ENCODE peak calls at places on chromosomes 4 and X, in ten cellular contexts. C, O, A, R, T, D, S, F, Z and K are unnamed samples.

GRCh38 chrX:28022371-28022770 is 41.1 kb upstream of the DCAF8L1 start:
- DNase-seq in D (no peak), O (no peak), Z (no peak), R (no peak), A (no peak), F (peak; percentile 67), S (no peak), T (no peak), C (no peak), K (no peak)

GRCh38 chr4:100429616-100430015 is 88.2 kb downstream of the EMCN start:
- DNase-seq in F (no peak), C (no peak), T (no peak), D (no peak), O (no peak), Z (no peak), S (no peak), R (no peak), A (no peak), K (no peak)

GRCh38 chrX:119685225-119686066 is 7.5 kb downstream of the SEPTIN6 start:
- DNase-seq in D (no peak), A (no peak), T (no peak), S (no peak), O (peak; percentile 57), C (no peak), F (no peak), R (no peak), Z (no peak), K (peak; percentile 5)

GRCh38 chr4:83285022-83285387 is 407 bp upstream of the COQ2 start:
- DNase-seq in O (no peak), C (no peak), Z (no peak), T (peak; percentile 53), S (no peak), D (no peak), F (peak; percentile 29), R (peak; percentile 78), A (no peak), K (peak; percentile 64)

GRCh38 chr4:100420571-100420970 is 97.3 kb downstream of the EMCN start:
- DNase-seq in A (no peak), F (peak; percentile 52), D (no peak), S (no peak), T (no peak), R (no peak), Z (no peak), C (no peak), O (no peak), K (no peak)

GRCh38 chrX:2451456-2452316 is 49.1 kb downstream of the DHRSX start:
- DNase-seq in Z (no peak), R (peak; percentile 61), A (no peak), F (peak; percentile 5), C (peak; percentile 46), T (no peak), O (no peak), S (no peak), D (no peak), K (peak; percentile 34)

GRCh38 chr4:78459327-78459726 is 92.2 kb upstream of the ANXA3 start:
- DNase-seq in D (no peak), C (no peak), S (no peak), R (no peak), O (no peak), F (no peak), Z (no peak), T (no peak), A (no peak), K (no peak)

GRCh38 chr4:98963538-98964433 is 31.7 kb upstream of the METAP1 start:
- DNase-seq in C (no peak), R (no peak), A (no peak), S (no peak), O (no peak), Z (no peak), T (no peak), F (peak; percentile 93), D (no peak), K (no peak)

GRCh38 chr4:138645289-138645688 is 370.3 kb upstream of the NOCT start:
- DNase-seq in Z (no peak), A (no peak), R (no peak), T (no peak), O (no peak), D (no peak), C (no peak), S (no peak), F (peak; percentile 32), K (no peak)

DNA sequence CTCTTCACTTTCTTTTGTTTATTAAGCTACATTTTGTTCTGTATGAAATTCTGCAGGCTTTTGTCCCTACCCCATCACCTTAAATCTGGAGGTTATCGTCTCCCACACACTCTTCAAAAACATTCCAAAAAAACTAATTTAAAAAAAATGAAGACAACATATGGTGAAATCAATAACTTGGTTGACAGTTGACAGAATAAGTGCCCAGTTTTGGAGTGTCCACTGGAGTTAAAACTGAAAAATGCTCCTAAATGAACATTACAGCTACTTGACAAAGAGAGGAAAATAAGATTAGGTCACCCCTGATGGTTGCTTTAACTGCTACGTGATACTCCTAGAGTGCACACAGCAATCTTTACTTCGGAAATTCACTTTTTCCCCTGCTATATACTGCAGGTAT is 618 bp upstream of the ZNF827 start:
- DNase-seq in A (no peak), C (no peak), O (no peak), F (no peak), D (no peak), T (no peak), S (no peak), R (no peak), Z (no peak), K (no peak)
- H3K4me3 ChIP-seq in A (peak overlapping the region; percentile 89), C (peak overlapping the region; percentile 82), O (peak overlapping the region; percentile 89), F (no peak overlapping the region), D (peak overlapping the region; percentile 61), T (no peak overlapping the region), S (peak overlapping the region; percentile 82), R (no peak overlapping the region), Z (peak overlapping the region; percentile 90), K (peak overlapping the region; percentile 80)

DNA sequence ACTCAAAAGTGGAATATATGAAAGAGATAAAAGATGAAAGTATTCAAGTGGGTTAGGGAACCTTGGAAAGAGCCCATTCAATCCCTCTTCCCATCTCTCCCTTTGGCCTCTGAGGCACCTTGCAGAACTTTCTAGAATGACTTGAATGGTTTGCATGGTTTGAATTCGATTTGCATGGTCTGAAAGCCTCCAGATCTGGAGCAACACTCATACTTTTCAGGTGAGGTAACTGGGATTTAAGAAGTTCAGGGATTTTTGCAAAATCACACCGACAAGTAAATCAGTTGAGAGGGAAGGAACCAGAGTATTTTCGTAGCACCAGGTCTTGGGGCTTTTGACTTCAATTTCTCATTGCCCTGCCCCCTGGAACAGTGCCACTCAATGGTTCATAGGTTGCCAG is 476.0 kb upstream of the FTHL17 start:
- DNase-seq in T (no peak), A (no peak), C (no peak), F (no peak), S (no peak), R (no peak), Z (no peak), D (no peak), O (no peak), K (no peak)
- TF ChIP-seq CTCF in T (no peak), A (no peak), C (no peak), F (no peak), S (no peak), R (no peak), Z (no peak), D (no peak), O (no peak), K (no peak)

DNA sequence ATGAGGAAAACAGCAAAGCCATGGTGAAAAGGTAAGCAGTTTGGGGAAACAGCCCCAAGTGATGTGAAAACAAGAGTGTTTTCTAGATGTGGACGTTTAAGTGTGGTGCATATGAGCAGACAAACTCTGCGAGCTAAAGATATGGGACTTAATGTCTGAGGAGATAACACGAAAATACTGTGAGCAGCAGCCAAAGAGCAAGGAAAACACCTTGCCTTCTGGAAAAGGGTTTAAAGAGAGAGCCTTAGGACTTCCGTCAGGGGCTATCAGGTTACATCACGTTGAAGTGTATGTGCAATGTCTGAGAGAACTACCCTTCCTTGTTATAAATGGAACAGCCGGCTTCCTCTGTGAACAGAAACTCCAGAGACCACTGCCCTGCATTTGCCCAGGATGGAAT is 54.2 kb downstream of the LEF1 start:
- DNase-seq in Z (no peak), D (no peak), A (no peak), S (no peak), T (no peak), C (no peak), R (no peak), F (peak; percentile 35), O (no peak), K (no peak)
- H3K4me3 ChIP-seq in Z (no peak overlapping the region), D (no peak overlapping the region), A (no peak overlapping the region), S (no peak overlapping the region), T (no peak overlapping the region), C (no peak overlapping the region), R (no peak overlapping the region), F (no peak overlapping the region), O (no peak overlapping the region), K (no peak overlapping the region)

GRCh38 chrX:74422029-74422352 is 698 bp downstream of the SLC16A2 start:
- DNase-seq in C (no peak), A (no peak), O (no peak), Z (peak; percentile 42), D (no peak), S (no peak), T (no peak), R (no peak), F (no peak), K (no peak)

GRCh38 chrX:74420194-74421035 is 878 bp upstream of the SLC16A2 start:
- DNase-seq in A (peak; percentile 75), T (peak; percentile 51), R (peak; percentile 79), O (peak; percentile 78), F (peak; percentile 33), S (no peak), C (peak; percentile 92), D (peak; percentile 57), Z (peak; percentile 83), K (peak; percentile 37)

GRCh38 chrX:74423289-74423985 is 2.1 kb downstream of the SLC16A2 start:
- DNase-seq in F (no peak), T (no peak), O (no peak), C (no peak), R (no peak), Z (no peak), S (no peak), A (no peak), D (no peak), K (no peak)

GRCh38 chrX:74421181-74422028 is at the start of gene SLC16A2:
- DNase-seq in D (peak; percentile 58), Z (peak; percentile 73), C (peak; percentile 90), S (no peak), A (peak; percentile 70), F (peak; percentile 50), O (peak; percentile 83), R (peak; percentile 86), T (peak; percentile 44), K (peak; percentile 76)

DNA sequence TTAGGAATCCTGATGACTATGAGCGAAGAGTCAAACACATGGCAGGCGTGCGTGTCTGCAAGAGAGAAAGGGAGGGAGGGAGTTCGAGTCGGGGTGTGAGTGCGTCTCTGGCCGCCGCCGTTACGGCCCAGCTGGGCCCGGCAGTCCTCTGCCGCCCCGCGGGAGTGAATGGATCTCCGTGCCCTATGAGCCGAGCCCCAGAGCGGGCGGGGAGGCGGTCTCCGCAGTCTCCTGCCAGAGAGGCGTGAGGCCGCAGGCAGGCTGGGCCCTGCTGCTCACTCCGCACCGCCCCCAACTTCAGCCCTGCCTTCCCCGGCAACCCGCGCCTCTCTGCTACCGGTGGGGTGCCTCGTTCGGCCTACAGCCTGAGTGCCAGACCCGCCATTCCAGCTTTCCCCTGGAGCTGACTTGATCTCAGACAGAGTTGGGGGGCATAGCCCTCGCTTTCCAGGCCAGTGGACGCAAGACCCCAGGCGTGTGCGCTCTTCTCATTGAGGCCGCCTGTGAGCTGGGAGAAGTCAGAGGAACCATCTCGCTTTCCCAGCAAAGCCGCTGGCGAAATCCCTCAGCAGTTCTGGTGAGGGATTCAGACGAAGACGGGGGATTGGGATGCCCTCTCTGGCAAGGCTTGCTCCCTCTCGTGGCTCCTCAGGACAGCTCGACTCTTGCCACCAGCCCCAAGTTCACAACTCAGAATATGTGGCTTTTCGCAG is 1.4 kb downstream of the SLC16A2 start:
- DNase-seq in F (peak; percentile 26), D (peak; percentile 49), S (no peak), O (peak; percentile 58), T (peak; percentile 20), Z (peak; percentile 77), C (peak; percentile 83), A (peak; percentile 64), R (peak; percentile 71), K (peak; percentile 55)
- TF ChIP-seq CTCF in F (peak; percentile 47), D (no peak), S (no peak), O (no peak), T (no peak), Z (no peak), C (peak; percentile 9), A (peak; percentile 31), R (no peak), K (peak; percentile 34)